ENCODE peak calls at places on chromosomes 12 and 14, in six cellular contexts. I is ACHN; V is central memory CD4-positive, alpha-beta T cell; X is mesenchymal stem cell; U is transverse colon; B is T-helper 1 cell. R is an unnamed sample.

GRCh38 chr14:59868021-59868420 is 2.6 kb downstream of the RTN1 start:
- DNase-seq in I (no peak), V (no peak), X (no peak), U (no peak), B (no peak), R (no peak)

GRCh38 chr12:71967176-71967575 is 28.5 kb downstream of the TPH2 start:
- DNase-seq in I (no peak), V (no peak), X (peak), U (no peak), B (no peak), R (no peak)

GRCh38 chr12:117476341-117476740 is 114.9 kb upstream of the NOS1 start:
- DNase-seq in I (no peak), V (no peak), X (no peak), U (no peak), B (no peak), R (no peak)

GRCh38 chr12:15322164-15323054 is at the start of gene PTPRO:
- DNase-seq in I (peak), V (no peak), X (no peak), U (no peak), B (peak), R (no peak)

GRCh38 chr14:55780156-55780946 is 200.3 kb downstream of the KTN1 start:
- DNase-seq in I (peak), V (no peak), X (peak), U (no peak), B (no peak), R (no peak)

GRCh38 chr14:50967104-50967503 is 22.8 kb upstream of the PYGL start:
- DNase-seq in I (peak), V (no peak), X (no peak), U (no peak), B (no peak), R (no peak)

GRCh38 chr14:58298477-58298879 is at the start of gene ARID4A:
- DNase-seq in I (no peak), V (no peak), X (no peak), U (peak), B (no peak), R (peak)

GRCh38 chr12:121005346-121005815 is 10.9 kb downstream of the C12orf43 start:
- DNase-seq in I (peak), V (peak), X (peak), U (peak), B (peak), R (peak)

GRCh38 chr12:17438141-17438540 is 651.9 kb downstream of the RERGL start:
- DNase-seq in I (no peak), V (no peak), X (no peak), U (no peak), B (no peak), R (no peak)

GRCh38 chr12:122399592-122400373 is 22.7 kb downstream of the CLIP1 start:
- DNase-seq in I (peak), V (peak), X (peak), U (peak), B (peak), R (peak)

GRCh38 chr12:31246470-31246850 is 79.5 kb downstream of the SINHCAF start:
- DNase-seq in I (no peak), V (no peak), X (no peak), U (no peak), B (no peak), R (no peak)

GRCh38 chr12:56715798-56716197 is 9.3 kb downstream of the NACA start:
- DNase-seq in I (no peak), V (no peak), X (no peak), U (no peak), B (no peak), R (no peak)

GRCh38 chr14:104604461-104605449 is at the start of gene TMEM179:
- DNase-seq in I (peak), V (no peak), X (peak), U (no peak), B (no peak), R (no peak)

GRCh38 chr12:76519538-76519937 is 40.0 kb downstream of the OSBPL8 start:
- DNase-seq in I (no peak), V (no peak), X (no peak), U (no peak), B (peak), R (no peak)

GRCh38 chr12:126432780-126433179 is 1367.5 kb downstream of the AACS start:
- DNase-seq in I (no peak), V (no peak), X (no peak), U (no peak), B (no peak), R (no peak)

GRCh38 chr12:122062832-122063690 is 15.5 kb upstream of the MLXIP start:
- DNase-seq in I (peak), V (no peak), X (peak), U (peak), B (no peak), R (no peak)

GRCh38 chr14:52155656-52156213 is 86.9 kb upstream of the NID2 start:
- DNase-seq in I (no peak), V (no peak), X (no peak), U (no peak), B (no peak), R (no peak)

GRCh38 chr12:132695431-132695830 is 8.0 kb downstream of the PXMP2 start:
- DNase-seq in I (no peak), V (no peak), X (no peak), U (no peak), B (no peak), R (no peak)